ENCODE peak calls at places on chromosome 2, in eight cellular contexts. O is ovary; N is astrocyte of the spinal cord; U is stimulated activated CD8-positive, alpha-beta memory T cell treated with anti-CD3 and anti-CD28 coated beads, Interleukin-15, amount 100 ng/mL, for 24 hours; T is HEK293T; D is effector CD4-positive, alpha-beta T cell; J is GM19239; G is fibroblast of gingiva. C is an unnamed sample.

GRCh38 chr2:46655551-46656436 is 176.4 kb downstream of the TMEM247 start:
- DNase-seq in O (peak; percentile 44), N (no peak), U (no peak), T (no peak), D (no peak), J (no peak), G (peak; percentile 52), C (peak; percentile 44)

GRCh38 chr2:114729025-114729424 is 286.6 kb downstream of the DPP10 start:
- DNase-seq in O (no peak), N (no peak), U (no peak), T (no peak), D (no peak), J (no peak), G (no peak), C (no peak)

GRCh38 chr2:203453858-203454451 is 81.1 kb downstream of the RAPH1 start:
- DNase-seq in O (peak; percentile 30), N (peak; percentile 61), U (no peak), T (peak; percentile 52), D (peak; percentile 8), J (peak; percentile 28), G (peak; percentile 52), C (no peak)

GRCh38 chr2:84478867-84479266 is 19.8 kb upstream of the SUCLG1 start:
- DNase-seq in O (no peak), N (no peak), U (no peak), T (no peak), D (no peak), J (no peak), G (no peak), C (no peak)

GRCh38 chr2:200617089-200618050 is 31.6 kb downstream of the AOX1 start:
- DNase-seq in O (no peak), N (no peak), U (no peak), T (no peak), D (no peak), J (no peak), G (peak; percentile 58), C (no peak)

GRCh38 chr2:33366473-33366872 is 110.0 kb upstream of the RASGRP3 start:
- DNase-seq in O (no peak), N (peak; percentile 34), U (no peak), T (no peak), D (no peak), J (no peak), G (peak; percentile 85), C (no peak)

GRCh38 chr2:233267516-233268245 is 16.2 kb downstream of the ATG16L1 start:
- DNase-seq in O (no peak), N (no peak), U (peak; percentile 7), T (no peak), D (peak; percentile 77), J (peak; percentile 23), G (no peak), C (no peak)

GRCh38 chr2:101388232-101388631 is 929 bp upstream of the CREG2 start:
- DNase-seq in O (no peak), N (peak; percentile 40), U (no peak), T (no peak), D (no peak), J (no peak), G (peak; percentile 29), C (no peak)

GRCh38 chr2:9910699-9911098 is 40.8 kb upstream of the GRHL1 start:
- DNase-seq in O (no peak), N (no peak), U (no peak), T (no peak), D (no peak), J (no peak), G (no peak), C (no peak)

GRCh38 chr2:200425026-200425821 is 84.6 kb downstream of the KCTD18 start:
- DNase-seq in O (no peak), N (no peak), U (no peak), T (no peak), D (no peak), J (no peak), G (no peak), C (no peak)